ENCODE peak calls at places on chromosomes 6 and 20, in four cellular contexts. One of them, this sample, is unnamed. For H3K4me1 and H3K9me3, the result is how much of the 10 kb centered on the place peaks cover.

GRCh38 chr6:40485300-40485699 is 101.9 kb downstream of the LRFN2 start:
- DNase-seq in heart left ventricle: no peak
- DNase-seq in A549: no peak
- DNase-seq in spleen: peak
- DNase-seq in this sample: no peak

GRCh38 chr6:106098383-106099234 is 12.5 kb downstream of the PRDM1 start:
- DNase-seq in heart left ventricle: peak
- DNase-seq in A549: peak
- DNase-seq in spleen: peak
- DNase-seq in this sample: no peak

GRCh38 chr20:44027686-44028340 is 113.2 kb downstream of the TOX2 start:
- DNase-seq in heart left ventricle: no peak
- DNase-seq in A549: no peak
- DNase-seq in spleen: peak
- DNase-seq in this sample: no peak

GRCh38 chr6:110513001-110513400 is 36.6 kb upstream of the SLC22A16 start:
- DNase-seq in heart left ventricle: no peak
- DNase-seq in A549: no peak
- DNase-seq in spleen: no peak
- DNase-seq in this sample: no peak

GRCh38 chr6:14017626-14018475 is 93.1 kb downstream of the RNF182 start:
- DNase-seq in heart left ventricle: no peak
- DNase-seq in A549: no peak
- DNase-seq in spleen: no peak
- DNase-seq in this sample: no peak

GRCh38 chr20:51388756-51389542 is 153.6 kb downstream of the NFATC2 start:
- DNase-seq in heart left ventricle: no peak
- DNase-seq in A549: no peak
- DNase-seq in spleen: no peak
- DNase-seq in this sample: no peak

GRCh38 chr6:24743265-24743943 is 24.4 kb upstream of the C6orf62 start:
- DNase-seq in heart left ventricle: no peak
- DNase-seq in A549: peak
- DNase-seq in spleen: no peak
- DNase-seq in this sample: no peak

GRCh38 chr20:46439837-46440236 is 33.4 kb upstream of the ELMO2 start:
- DNase-seq in heart left ventricle: no peak
- DNase-seq in A549: no peak
- DNase-seq in spleen: no peak
- DNase-seq in this sample: no peak

GRCh38 chr6:115137910-115138309 is 795.1 kb upstream of the HS3ST5 start:
- DNase-seq in heart left ventricle: no peak
- DNase-seq in A549: no peak
- DNase-seq in spleen: no peak
- DNase-seq in this sample: no peak

GRCh38 chr6:53359843-53360834 is 11.4 kb upstream of the ELOVL5 start:
- DNase-seq in heart left ventricle: no peak
- DNase-seq in A549: peak
- DNase-seq in spleen: no peak
- DNase-seq in this sample: no peak

GRCh38 chr6:70221025-70221714 is 81.7 kb downstream of the COL9A1 start:
- DNase-seq in heart left ventricle: no peak
- DNase-seq in A549: peak
- DNase-seq in spleen: no peak
- DNase-seq in this sample: no peak

GRCh38 chr6:95087394-95088097 is 489.8 kb upstream of the MANEA start:
- DNase-seq in heart left ventricle: no peak
- DNase-seq in A549: no peak
- DNase-seq in spleen: no peak
- DNase-seq in this sample: no peak

GRCh38 chr20:56826971-56827645 is 198.0 kb downstream of the TFAP2C start:
- DNase-seq in heart left ventricle: no peak
- DNase-seq in A549: peak
- DNase-seq in spleen: no peak
- DNase-seq in this sample: peak

GRCh38 chr20:51346686-51347485 is 195.6 kb downstream of the NFATC2 start:
- DNase-seq in heart left ventricle: no peak
- DNase-seq in A549: peak
- DNase-seq in spleen: no peak
- DNase-seq in this sample: no peak

GRCh38 chr20:60170116-60170515 is 211.9 kb downstream of the CDH26 start:
- DNase-seq in heart left ventricle: no peak
- DNase-seq in A549: no peak
- DNase-seq in spleen: no peak
- DNase-seq in this sample: no peak

GRCh38 chr6:132780770-132781371 is 17.6 kb downstream of the SLC18B1 start:
- DNase-seq in heart left ventricle: no peak
- DNase-seq in A549: peak
- DNase-seq in spleen: no peak
- DNase-seq in this sample: no peak

GRCh38 chr6:113630365-113630737 is 226.8 kb upstream of the MARCKS start:
- DNase-seq in heart left ventricle: no peak
- DNase-seq in A549: no peak
- DNase-seq in spleen: no peak
- DNase-seq in this sample: no peak
- H3K4me1 ChIP-seq in heart left ventricle: under half
- H3K4me1 ChIP-seq in A549: half or more
- H3K4me1 ChIP-seq in spleen: half or more
- H3K4me1 ChIP-seq in this sample: under half

GRCh38 chr6:139373154-139373927 is 1.1 kb downstream of the CITED2 start:
- DNase-seq in heart left ventricle: peak
- DNase-seq in A549: peak
- DNase-seq in spleen: peak
- DNase-seq in this sample: peak
- H3K4me3 ChIP-seq in heart left ventricle: peak
- H3K4me3 ChIP-seq in A549: peak
- H3K4me3 ChIP-seq in spleen: peak
- H3K4me3 ChIP-seq in this sample: peak

GRCh38 chr6:65896140-65896539 is 189.1 kb upstream of the EYS start:
- DNase-seq in heart left ventricle: no peak
- DNase-seq in A549: no peak
- DNase-seq in spleen: peak
- DNase-seq in this sample: no peak
- H3K9me3 ChIP-seq in heart left ventricle: under half
- H3K9me3 ChIP-seq in A549: under half
- H3K9me3 ChIP-seq in spleen: under half
- H3K9me3 ChIP-seq in this sample: under half

GRCh38 chr6:163726037-163726695 is 311.6 kb downstream of the QKI start:
- DNase-seq in heart left ventricle: no peak
- DNase-seq in A549: no peak
- DNase-seq in spleen: peak
- DNase-seq in this sample: no peak

GRCh38 chr6:163723759-163724158 is 309.2 kb downstream of the QKI start:
- DNase-seq in heart left ventricle: no peak
- DNase-seq in A549: no peak
- DNase-seq in spleen: peak
- DNase-seq in this sample: no peak

GRCh38 chr6:163722293-163722692 is 307.8 kb downstream of the QKI start:
- DNase-seq in heart left ventricle: no peak
- DNase-seq in A549: no peak
- DNase-seq in spleen: no peak
- DNase-seq in this sample: no peak

GRCh38 chr6:163725008-163725941 is 310.8 kb downstream of the QKI start:
- DNase-seq in heart left ventricle: no peak
- DNase-seq in A549: no peak
- DNase-seq in spleen: peak
- DNase-seq in this sample: no peak

DNA sequence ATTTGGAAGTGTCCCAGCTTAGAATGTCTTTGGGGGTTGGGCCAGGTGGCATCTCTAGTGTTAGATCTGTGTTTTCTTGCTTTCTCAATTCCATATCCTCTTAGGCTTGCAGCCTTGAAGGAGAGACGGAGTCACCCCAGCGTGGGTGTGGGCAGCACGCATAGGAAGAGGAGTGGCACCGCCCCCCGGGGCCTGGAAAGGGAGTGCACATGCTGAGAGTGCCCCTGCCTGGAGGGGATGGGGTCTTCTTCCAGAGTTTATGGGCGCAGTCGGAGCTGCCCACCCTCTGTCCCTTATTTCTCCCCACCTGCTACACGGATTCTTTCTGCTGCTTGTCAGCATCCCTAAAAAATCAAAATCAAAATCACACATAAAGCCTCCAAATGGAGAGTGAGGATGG is 309.7 kb downstream of the QKI start:
- DNase-seq in heart left ventricle: no peak
- DNase-seq in A549: no peak
- DNase-seq in spleen: peak
- DNase-seq in this sample: no peak
- H3K4me1 ChIP-seq in heart left ventricle: under half
- H3K4me1 ChIP-seq in A549: under half
- H3K4me1 ChIP-seq in spleen: under half
- H3K4me1 ChIP-seq in this sample: under half

GRCh38 chr6:166005401-166005845 is 162.2 kb downstream of the TBXT start:
- DNase-seq in heart left ventricle: peak
- DNase-seq in A549: peak
- DNase-seq in spleen: no peak
- DNase-seq in this sample: peak

GRCh38 chr6:166006593-166007301 is 160.9 kb downstream of the TBXT start:
- DNase-seq in heart left ventricle: no peak
- DNase-seq in A549: peak
- DNase-seq in spleen: no peak
- DNase-seq in this sample: no peak

GRCh38 chr6:166003569-166003968 is 164.1 kb downstream of the TBXT start:
- DNase-seq in heart left ventricle: no peak
- DNase-seq in A549: no peak
- DNase-seq in spleen: no peak
- DNase-seq in this sample: no peak

GRCh38 chr6:166005846-166006592 is 161.6 kb downstream of the TBXT start:
- DNase-seq in heart left ventricle: peak
- DNase-seq in A549: peak
- DNase-seq in spleen: no peak
- DNase-seq in this sample: peak

GRCh38 chr6:166004491-166005275 is 163.0 kb downstream of the TBXT start:
- DNase-seq in heart left ventricle: no peak
- DNase-seq in A549: no peak
- DNase-seq in spleen: no peak
- DNase-seq in this sample: no peak
- H3K4me3 ChIP-seq in heart left ventricle: no peak
- H3K4me3 ChIP-seq in A549: no peak
- H3K4me3 ChIP-seq in spleen: no peak
- H3K4me3 ChIP-seq in this sample: no peak

DNA sequence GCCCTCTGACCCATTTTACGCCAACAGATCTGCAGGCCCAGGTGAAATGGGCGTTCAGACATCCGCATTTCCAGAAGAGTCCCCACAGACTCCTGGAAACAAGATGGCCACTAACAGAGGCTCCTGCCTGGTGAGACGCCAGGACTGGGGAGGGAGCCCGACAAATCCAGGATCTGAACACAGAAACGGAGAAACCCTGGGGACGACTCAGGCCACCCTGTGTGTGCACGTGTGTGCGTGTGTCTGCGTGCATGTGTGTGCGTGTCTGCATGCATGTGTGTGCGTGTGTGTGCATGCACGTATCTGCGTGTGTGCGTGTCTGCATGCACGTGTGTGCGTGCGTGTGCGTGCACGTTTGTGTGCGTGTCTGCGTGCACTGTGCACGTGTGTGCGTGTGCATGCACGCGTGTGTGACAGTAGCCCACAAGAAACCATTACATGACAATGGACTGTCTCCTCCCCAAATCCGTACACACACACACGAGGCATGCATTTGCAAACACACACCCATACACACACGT is 24.9 kb downstream of the CHRNA4 start:
- DNase-seq in heart left ventricle: peak
- DNase-seq in A549: no peak
- DNase-seq in spleen: peak
- DNase-seq in this sample: no peak
- H3K9me3 ChIP-seq in heart left ventricle: under half
- H3K9me3 ChIP-seq in A549: under half
- H3K9me3 ChIP-seq in spleen: under half
- H3K9me3 ChIP-seq in this sample: under half

This sample was measured in psoas muscle.